ENCODE peak calls at places on chromosomes 5 and 9, in ten cellular contexts. G is heart left ventricle, R is HCT116, D is GM12892, Y is uterus, K is A549, M is H1, X is lower leg skin, O is body of pancreas, W is H54. N is an unnamed sample.

GRCh38 chr9:124659099-124659659 is 111.9 kb downstream of the NR6A1 start:
- DNase-seq in G (peak; percentile 83), R (no peak), D (peak; percentile 15), Y (peak; percentile 46), K (peak; percentile 78), M (no peak), X (peak; percentile 47), O (peak; percentile 86), W (peak; percentile 72), N (peak; percentile 88)

GRCh38 chr5:128825826-128826225 is 139.5 kb upstream of the SLC27A6 start:
- DNase-seq in G (no peak), R (no peak), D (no peak), Y (no peak), K (no peak), M (no peak), X (no peak), O (no peak), W (no peak), N (no peak)

GRCh38 chr9:120965344-120966004 is 38.9 kb upstream of the TRAF1 start:
- DNase-seq in G (no peak), R (no peak), D (no peak), Y (peak; percentile 39), K (no peak), M (no peak), X (peak; percentile 26), O (peak; percentile 37), W (no peak), N (no peak)

GRCh38 chr5:81718300-81718699 is 32.6 kb downstream of the SSBP2 start:
- DNase-seq in G (no peak), R (no peak), D (no peak), Y (no peak), K (no peak), M (no peak), X (no peak), O (no peak), W (no peak), N (no peak)

GRCh38 chr9:79829566-79830347 is 258.0 kb downstream of the TLE4 start:
- DNase-seq in G (no peak), R (no peak), D (no peak), Y (no peak), K (no peak), M (no peak), X (no peak), O (no peak), W (no peak), N (no peak)

GRCh38 chr9:89078421-89078820 is 87.2 kb downstream of the S1PR3 start:
- DNase-seq in G (no peak), R (no peak), D (no peak), Y (no peak), K (no peak), M (no peak), X (no peak), O (no peak), W (no peak), N (no peak)

GRCh38 chr9:81069038-81069795 is 620.1 kb downstream of the TLE1 start:
- DNase-seq in G (no peak), R (no peak), D (no peak), Y (no peak), K (no peak), M (no peak), X (no peak), O (no peak), W (no peak), N (no peak)

GRCh38 chr5:32645246-32645645 is 59.9 kb downstream of the SUB1 start:
- DNase-seq in G (no peak), R (no peak), D (no peak), Y (no peak), K (no peak), M (no peak), X (no peak), O (no peak), W (no peak), N (no peak)

GRCh38 chr9:899440-900184 is 58.1 kb downstream of the DMRT1 start:
- DNase-seq in G (no peak), R (no peak), D (no peak), Y (no peak), K (no peak), M (no peak), X (peak; percentile 19), O (peak; percentile 21), W (no peak), N (no peak)

DNA sequence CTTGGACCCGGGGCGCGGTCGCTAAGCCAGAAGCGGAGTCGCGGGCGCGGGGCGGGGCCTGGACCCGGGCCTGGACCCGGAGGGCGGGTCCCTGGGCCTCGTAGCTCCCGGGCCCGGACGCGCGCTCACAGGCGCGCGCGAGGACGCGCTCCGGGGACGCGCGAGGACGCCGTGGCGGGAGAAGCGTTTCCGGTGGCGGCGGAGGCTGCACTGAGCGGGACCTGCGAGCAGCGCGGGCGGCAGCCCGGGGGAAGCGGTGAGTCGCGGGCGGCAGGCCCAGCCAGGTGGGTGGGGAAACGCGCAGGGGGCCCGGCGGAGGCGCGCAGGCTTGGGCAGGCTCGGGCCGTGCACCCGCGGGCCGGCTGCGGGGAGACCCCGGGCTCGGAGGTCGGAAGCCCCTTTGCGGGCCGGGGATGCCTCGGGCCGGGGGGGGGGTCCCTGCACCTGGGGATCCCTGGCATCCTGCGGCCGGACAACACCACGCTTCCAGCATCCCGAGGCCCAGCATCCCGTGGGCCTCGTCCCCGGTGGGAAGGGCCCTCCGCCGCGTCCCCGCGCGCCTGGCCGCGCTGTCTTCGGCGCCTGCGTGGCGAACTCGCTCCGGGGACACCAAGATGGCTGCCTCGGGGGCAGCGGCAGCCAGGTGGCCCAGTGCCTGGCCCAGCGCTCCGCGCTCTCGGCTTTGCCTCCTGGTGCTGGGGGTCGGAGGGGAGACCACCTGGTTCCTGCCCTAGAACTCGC is at the start of gene SFXN1:
- DNase-seq in G (peak; percentile 84), R (peak; percentile 56), D (peak; percentile 93), Y (peak; percentile 82), K (peak; percentile 91), M (peak; percentile 88), X (peak; percentile 59), O (peak; percentile 67), W (peak; percentile 89), N (peak; percentile 87)
- TF ChIP-seq POLR2A in G (peak; percentile 60), R (peak; percentile 61), D (peak; percentile 88), Y (peak; percentile 34), K (peak; percentile 71), M (peak; percentile 16), X (no peak), O (peak; percentile 41), W (peak; percentile 91), N (peak; percentile 80)

GRCh38 chr5:145989428-145989827 is 53.0 kb downstream of the SH3RF2 start:
- DNase-seq in G (no peak), R (no peak), D (no peak), Y (no peak), K (no peak), M (no peak), X (no peak), O (no peak), W (no peak), N (no peak)

GRCh38 chr5:145990077-145990653 is 53.8 kb downstream of the SH3RF2 start:
- DNase-seq in G (no peak), R (no peak), D (no peak), Y (no peak), K (no peak), M (no peak), X (no peak), O (no peak), W (no peak), N (no peak)

GRCh38 chr5:145987871-145988270 is 51.5 kb downstream of the SH3RF2 start:
- DNase-seq in G (no peak), R (no peak), D (no peak), Y (no peak), K (no peak), M (no peak), X (no peak), O (no peak), W (no peak), N (no peak)

GRCh38 chr5:145988993-145989392 is 52.6 kb downstream of the SH3RF2 start:
- DNase-seq in G (no peak), R (no peak), D (no peak), Y (no peak), K (no peak), M (no peak), X (no peak), O (no peak), W (no peak), N (no peak)

GRCh38 chr5:145991044-145991575 is 54.7 kb downstream of the SH3RF2 start:
- DNase-seq in G (no peak), R (no peak), D (no peak), Y (no peak), K (no peak), M (no peak), X (no peak), O (no peak), W (no peak), N (no peak)
- TF ChIP-seq POLR2A in G (no peak), R (no peak), D (no peak), Y (no peak), K (no peak), M (no peak), X (no peak), O (no peak), W (no peak), N (no peak)

GRCh38 chr5:5183192-5183699 is 43.1 kb downstream of the ADAMTS16 start:
- DNase-seq in G (no peak), R (no peak), D (no peak), Y (no peak), K (no peak), M (peak; percentile 80), X (no peak), O (no peak), W (no peak), N (no peak)
- TF ChIP-seq POLR2A in G (no peak), R (no peak), D (no peak), Y (no peak), K (no peak), M (no peak), X (no peak), O (no peak), W (no peak), N (no peak)

DNA sequence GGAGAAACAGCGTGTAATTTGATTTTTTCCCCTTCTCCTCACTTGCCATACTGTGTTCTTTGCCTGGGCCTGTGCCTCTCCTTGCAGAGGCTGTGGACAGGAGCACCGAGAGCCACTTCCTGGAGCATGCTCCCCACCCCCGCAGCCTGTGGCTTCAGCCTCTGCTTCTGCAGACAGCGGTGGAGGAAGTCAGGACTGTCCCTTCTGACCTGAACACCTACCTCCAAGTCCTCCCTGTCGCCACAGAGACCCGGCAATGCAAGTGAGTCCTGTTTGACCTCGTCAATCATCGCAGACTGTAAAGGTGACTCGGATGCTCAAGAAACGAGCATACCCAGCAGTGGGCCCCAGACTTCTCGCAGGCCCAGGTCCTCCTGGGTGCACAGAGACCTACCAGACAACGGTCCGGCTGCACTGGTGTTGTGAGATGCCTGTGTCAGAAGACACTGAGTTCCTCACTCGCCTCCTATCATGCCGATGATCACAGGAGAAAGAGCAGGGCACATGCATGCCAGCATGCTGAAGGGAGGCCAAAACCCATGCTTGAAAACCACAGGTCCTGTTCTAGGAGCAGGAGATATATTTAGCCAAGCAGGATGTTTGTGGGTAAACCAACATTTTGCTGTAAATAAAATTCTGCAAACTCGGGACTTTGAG is 198.8 kb downstream of the AUH start:
- DNase-seq in G (peak; percentile 51), R (no peak), D (peak; percentile 42), Y (no peak), K (no peak), M (no peak), X (no peak), O (peak; percentile 65), W (no peak), N (no peak)
- TF ChIP-seq POLR2A in G (no peak), R (no peak), D (no peak), Y (no peak), K (no peak), M (no peak), X (no peak), O (peak; percentile 38), W (no peak), N (no peak)